ENCODE peak calls at places on chromosomes 5 and 9, in seven cellular contexts. U is left kidney; L is HEK293T; F is germinal center; I is activated gamma-delta T cell; O is EL; M is CD8-positive, alpha-beta T cell. S is an unnamed sample.

GRCh38 chr9:108225371-108225905 is 630.3 kb downstream of the ACTL7B start:
- DNase-seq in U (no peak), L (no peak), F (no peak), I (no peak), O (no peak), M (no peak), S (no peak)

GRCh38 chr5:17154211-17154996 is 63.0 kb upstream of the BASP1 start:
- DNase-seq in U (no peak), L (no peak), F (no peak), I (no peak), O (peak), M (no peak), S (no peak)

GRCh38 chr9:13607746-13608445 is 328.4 kb upstream of the MPDZ start:
- DNase-seq in U (peak), L (no peak), F (no peak), I (no peak), O (no peak), M (no peak), S (no peak)

GRCh38 chr9:98607787-98608186 is 100.9 kb downstream of the GABBR2 start:
- DNase-seq in U (no peak), L (no peak), F (no peak), I (no peak), O (peak), M (no peak), S (no peak)

GRCh38 chr5:94694671-94695070 is 76.2 kb downstream of the SLF1 start:
- DNase-seq in U (no peak), L (no peak), F (no peak), I (no peak), O (no peak), M (no peak), S (no peak)

GRCh38 chr9:77440057-77440456 is 208.1 kb downstream of the GNA14 start:
- DNase-seq in U (no peak), L (peak), F (no peak), I (no peak), O (peak), M (no peak), S (no peak)

GRCh38 chr9:127142291-127142690 is 19.9 kb upstream of the ANGPTL2 start:
- DNase-seq in U (no peak), L (no peak), F (no peak), I (no peak), O (no peak), M (peak), S (no peak)

GRCh38 chr9:124879226-124879625 is 17.3 kb downstream of the ARPC5L start:
- DNase-seq in U (peak), L (no peak), F (no peak), I (no peak), O (no peak), M (no peak), S (no peak)

GRCh38 chr5:83474986-83475385 is 3.4 kb downstream of the VCAN start:
- DNase-seq in U (peak), L (no peak), F (no peak), I (no peak), O (peak), M (no peak), S (no peak)

GRCh38 chr5:74016373-74016772 is 390.4 kb downstream of the ARHGEF28 start:
- DNase-seq in U (no peak), L (peak), F (peak), I (no peak), O (no peak), M (no peak), S (no peak)

GRCh38 chr9:113579270-113580040 is 115.9 kb downstream of the RGS3 start:
- DNase-seq in U (peak), L (no peak), F (peak), I (no peak), O (no peak), M (peak), S (no peak)

GRCh38 chr9:112382501-112383364 is 2.8 kb downstream of the HSDL2 start:
- DNase-seq in U (no peak), L (no peak), F (no peak), I (no peak), O (no peak), M (no peak), S (no peak)

GRCh38 chr5:99138911-99139310 is 210.1 kb upstream of the CHD1 start:
- DNase-seq in U (no peak), L (no peak), F (no peak), I (no peak), O (no peak), M (no peak), S (no peak)